ENCODE peak calls at places on chromosomes 1 and 21, in five cellular contexts. One of them, this sample, is unnamed.

GRCh38 chr1:240109920-240110685 is 18.4 kb downstream of the FMN2 start:
- DNase-seq in PC-9: no peak
- DNase-seq in upper lobe of right lung: no peak
- DNase-seq in AG10803: no peak
- DNase-seq in GM23338: no peak
- DNase-seq in this sample: no peak

GRCh38 chr1:219582310-219582709 is 30.6 kb downstream of the ZC3H11B start:
- DNase-seq in PC-9: no peak
- DNase-seq in upper lobe of right lung: no peak
- DNase-seq in AG10803: peak; percentile 26
- DNase-seq in GM23338: no peak
- DNase-seq in this sample: no peak

GRCh38 chr1:102529446-102529845 is 532.7 kb upstream of the OLFM3 start:
- DNase-seq in PC-9: no peak
- DNase-seq in upper lobe of right lung: no peak
- DNase-seq in AG10803: no peak
- DNase-seq in GM23338: no peak
- DNase-seq in this sample: no peak

GRCh38 chr1:19028110-19028509 is 71.6 kb upstream of the IFFO2 start:
- DNase-seq in PC-9: no peak
- DNase-seq in upper lobe of right lung: no peak
- DNase-seq in AG10803: no peak
- DNase-seq in GM23338: peak; percentile 58
- DNase-seq in this sample: no peak

GRCh38 chr1:209406111-209406654 is 177.3 kb upstream of the CAMK1G start:
- DNase-seq in PC-9: no peak
- DNase-seq in upper lobe of right lung: no peak
- DNase-seq in AG10803: peak; percentile 44
- DNase-seq in GM23338: peak; percentile 22
- DNase-seq in this sample: no peak

GRCh38 chr1:14615539-14616218 is 17.2 kb downstream of the KAZN start:
- DNase-seq in PC-9: no peak
- DNase-seq in upper lobe of right lung: no peak
- DNase-seq in AG10803: no peak
- DNase-seq in GM23338: no peak
- DNase-seq in this sample: no peak

GRCh38 chr1:24886241-24886640 is 43.8 kb downstream of the RUNX3 start:
- DNase-seq in PC-9: no peak
- DNase-seq in upper lobe of right lung: no peak
- DNase-seq in AG10803: no peak
- DNase-seq in GM23338: no peak
- DNase-seq in this sample: no peak

GRCh38 chr1:72601035-72601674 is 318.8 kb upstream of the NEGR1 start:
- DNase-seq in PC-9: no peak
- DNase-seq in upper lobe of right lung: no peak
- DNase-seq in AG10803: no peak
- DNase-seq in GM23338: no peak
- DNase-seq in this sample: no peak

GRCh38 chr1:239706245-239706892 is 320.0 kb downstream of the CHRM3 start:
- DNase-seq in PC-9: no peak
- DNase-seq in upper lobe of right lung: no peak
- DNase-seq in AG10803: no peak
- DNase-seq in GM23338: peak; percentile 33
- DNase-seq in this sample: no peak

GRCh38 chr1:52296345-52296744 is 69.7 kb downstream of the CC2D1B start:
- DNase-seq in PC-9: peak; percentile 3
- DNase-seq in upper lobe of right lung: no peak
- DNase-seq in AG10803: peak; percentile 64
- DNase-seq in GM23338: peak; percentile 69
- DNase-seq in this sample: peak; percentile 5

GRCh38 chr1:169568497-169568896 is 17.8 kb downstream of the F5 start:
- DNase-seq in PC-9: no peak
- DNase-seq in upper lobe of right lung: no peak
- DNase-seq in AG10803: no peak
- DNase-seq in GM23338: no peak
- DNase-seq in this sample: no peak

GRCh38 chr1:212814548-212814947 is 22.9 kb downstream of the TATDN3 start:
- DNase-seq in PC-9: no peak
- DNase-seq in upper lobe of right lung: no peak
- DNase-seq in AG10803: no peak
- DNase-seq in GM23338: peak; percentile 34
- DNase-seq in this sample: no peak

GRCh38 chr1:28370220-28371010 is 875 bp downstream of the PHACTR4 start:
- DNase-seq in PC-9: no peak
- DNase-seq in upper lobe of right lung: no peak
- DNase-seq in AG10803: peak; percentile 41
- DNase-seq in GM23338: peak; percentile 56
- DNase-seq in this sample: no peak

GRCh38 chr1:218069180-218069579 is 215.9 kb upstream of the RRP15 start:
- DNase-seq in PC-9: no peak
- DNase-seq in upper lobe of right lung: no peak
- DNase-seq in AG10803: no peak
- DNase-seq in GM23338: no peak
- DNase-seq in this sample: no peak

GRCh38 chr1:25253911-25254310 is 6.7 kb upstream of the RSRP1 start:
- DNase-seq in PC-9: no peak
- DNase-seq in upper lobe of right lung: no peak
- DNase-seq in AG10803: peak; percentile 77
- DNase-seq in GM23338: peak; percentile 48
- DNase-seq in this sample: no peak

GRCh38 chr1:1434131-1434811 is 1.2 kb upstream of the VWA1 start:
- DNase-seq in PC-9: peak; percentile 24
- DNase-seq in upper lobe of right lung: peak; percentile 88
- DNase-seq in AG10803: no peak
- DNase-seq in GM23338: peak; percentile 72
- DNase-seq in this sample: no peak

GRCh38 chr1:118821801-118822200 is 166.3 kb downstream of the TBX15 start:
- DNase-seq in PC-9: no peak
- DNase-seq in upper lobe of right lung: no peak
- DNase-seq in AG10803: peak; percentile 46
- DNase-seq in GM23338: no peak
- DNase-seq in this sample: no peak

GRCh38 chr1:69929278-69930057 is 275.9 kb downstream of the LRRC40 start:
- DNase-seq in PC-9: peak; percentile 3
- DNase-seq in upper lobe of right lung: no peak
- DNase-seq in AG10803: peak; percentile 20
- DNase-seq in GM23338: no peak
- DNase-seq in this sample: no peak

GRCh38 chr1:225410036-225410435 is 17.8 kb downstream of the LBR start:
- DNase-seq in PC-9: no peak
- DNase-seq in upper lobe of right lung: no peak
- DNase-seq in AG10803: no peak
- DNase-seq in GM23338: no peak
- DNase-seq in this sample: no peak

DNA sequence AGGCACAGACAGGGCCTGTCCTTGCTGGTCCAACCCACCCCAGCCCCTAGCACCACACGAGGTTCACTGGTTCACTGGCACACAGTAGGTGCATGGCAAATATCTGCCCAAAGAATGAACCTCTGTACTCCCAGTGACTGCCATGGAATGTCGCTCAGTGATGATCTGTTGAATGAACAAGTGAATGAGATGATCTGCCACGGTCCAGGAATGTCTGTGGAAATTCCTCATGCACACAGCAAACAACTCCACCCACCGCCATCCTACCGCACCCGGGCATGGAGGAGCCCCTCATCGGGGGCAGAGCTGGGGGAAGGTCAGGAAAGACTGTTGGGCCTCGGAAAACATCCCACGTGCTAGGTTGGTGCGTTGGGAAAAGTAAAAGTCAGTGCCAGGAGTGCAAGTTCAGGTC is 1.7 kb downstream of the HSPG2 start:
- DNase-seq in PC-9: no peak
- DNase-seq in upper lobe of right lung: no peak
- DNase-seq in AG10803: peak; percentile 79
- DNase-seq in GM23338: no peak
- DNase-seq in this sample: no peak
- H3K4me3 ChIP-seq in PC-9: no peak overlapping the region
- H3K4me3 ChIP-seq in upper lobe of right lung: peak overlapping the region; percentile 70
- H3K4me3 ChIP-seq in AG10803: peak overlapping the region; percentile 96
- H3K4me3 ChIP-seq in GM23338: peak overlapping the region; percentile 79
- H3K4me3 ChIP-seq in this sample: peak overlapping the region; percentile 64

GRCh38 chr21:35579520-35580293 is 480.6 kb downstream of the SETD4 start:
- DNase-seq in PC-9: no peak
- DNase-seq in upper lobe of right lung: no peak
- DNase-seq in AG10803: no peak
- DNase-seq in GM23338: no peak
- DNase-seq in this sample: no peak

GRCh38 chr21:35578831-35579470 is 481.4 kb downstream of the SETD4 start:
- DNase-seq in PC-9: no peak
- DNase-seq in upper lobe of right lung: no peak
- DNase-seq in AG10803: peak; percentile 52
- DNase-seq in GM23338: no peak
- DNase-seq in this sample: no peak

GRCh38 chr21:35575280-35575915 is 484.9 kb downstream of the SETD4 start:
- DNase-seq in PC-9: no peak
- DNase-seq in upper lobe of right lung: no peak
- DNase-seq in AG10803: peak; percentile 80
- DNase-seq in GM23338: no peak
- DNase-seq in this sample: no peak

GRCh38 chr21:35581640-35582039 is 478.7 kb downstream of the SETD4 start:
- DNase-seq in PC-9: no peak
- DNase-seq in upper lobe of right lung: no peak
- DNase-seq in AG10803: no peak
- DNase-seq in GM23338: no peak
- DNase-seq in this sample: no peak

GRCh38 chr21:35578350-35578782 is 482.0 kb downstream of the SETD4 start:
- DNase-seq in PC-9: no peak
- DNase-seq in upper lobe of right lung: no peak
- DNase-seq in AG10803: peak; percentile 93
- DNase-seq in GM23338: no peak
- DNase-seq in this sample: peak; percentile 56
- TF ChIP-seq CTCF in PC-9: no peak
- TF ChIP-seq CTCF in upper lobe of right lung: no peak
- TF ChIP-seq CTCF in AG10803: no peak
- TF ChIP-seq CTCF in GM23338: no peak
- TF ChIP-seq CTCF in this sample: no peak

GRCh38 chr1:55720243-55720642 is 505.1 kb upstream of the USP24 start:
- DNase-seq in PC-9: no peak
- DNase-seq in upper lobe of right lung: peak; percentile 71
- DNase-seq in AG10803: peak; percentile 79
- DNase-seq in GM23338: no peak
- DNase-seq in this sample: no peak

GRCh38 chr1:55727010-55727409 is 511.8 kb upstream of the USP24 start:
- DNase-seq in PC-9: peak; percentile 77
- DNase-seq in upper lobe of right lung: no peak
- DNase-seq in AG10803: peak; percentile 91
- DNase-seq in GM23338: no peak
- DNase-seq in this sample: no peak

GRCh38 chr1:55723001-55723400 is 507.8 kb upstream of the USP24 start:
- DNase-seq in PC-9: no peak
- DNase-seq in upper lobe of right lung: no peak
- DNase-seq in AG10803: no peak
- DNase-seq in GM23338: no peak
- DNase-seq in this sample: no peak

GRCh38 chr1:55724551-55725325 is 509.6 kb upstream of the USP24 start:
- DNase-seq in PC-9: no peak
- DNase-seq in upper lobe of right lung: no peak
- DNase-seq in AG10803: peak; percentile 97
- DNase-seq in GM23338: no peak
- DNase-seq in this sample: no peak

DNA sequence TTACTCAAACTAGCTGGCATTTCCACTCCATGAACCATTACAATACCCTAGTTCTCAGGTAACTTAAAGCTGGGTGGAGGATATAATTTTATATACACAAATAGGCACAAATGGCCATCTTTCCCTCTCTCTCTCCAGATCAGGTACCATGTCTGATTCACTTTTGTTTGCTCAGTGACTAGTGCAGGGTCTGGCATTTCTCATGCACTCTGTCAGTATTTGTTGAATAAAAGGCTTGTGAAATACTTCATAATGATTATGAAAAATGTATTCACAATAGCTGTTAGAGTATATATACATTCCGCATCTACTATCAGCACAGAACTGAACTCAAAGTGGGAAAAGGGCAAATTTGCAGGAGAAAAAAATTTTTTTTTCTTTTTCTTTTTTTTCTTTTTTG is 510.2 kb upstream of the USP24 start:
- DNase-seq in PC-9: peak; percentile 37
- DNase-seq in upper lobe of right lung: no peak
- DNase-seq in AG10803: no peak
- DNase-seq in GM23338: no peak
- DNase-seq in this sample: no peak
- H3K4me3 ChIP-seq in PC-9: no peak overlapping the region
- H3K4me3 ChIP-seq in upper lobe of right lung: no peak overlapping the region
- H3K4me3 ChIP-seq in AG10803: no peak overlapping the region
- H3K4me3 ChIP-seq in GM23338: no peak overlapping the region
- H3K4me3 ChIP-seq in this sample: no peak overlapping the region

GRCh38 chr21:36609654-36610053 is 89.3 kb upstream of the SIM2 start:
- DNase-seq in PC-9: no peak
- DNase-seq in upper lobe of right lung: no peak
- DNase-seq in AG10803: no peak
- DNase-seq in GM23338: no peak
- DNase-seq in this sample: no peak

GRCh38 chr21:36608251-36608650 is 90.7 kb upstream of the SIM2 start:
- DNase-seq in PC-9: no peak
- DNase-seq in upper lobe of right lung: no peak
- DNase-seq in AG10803: no peak
- DNase-seq in GM23338: no peak
- DNase-seq in this sample: no peak

GRCh38 chr21:36606983-36607325 is 92.0 kb upstream of the SIM2 start:
- DNase-seq in PC-9: no peak
- DNase-seq in upper lobe of right lung: no peak
- DNase-seq in AG10803: no peak
- DNase-seq in GM23338: no peak
- DNase-seq in this sample: no peak

GRCh38 chr21:36603221-36603620 is 95.7 kb upstream of the SIM2 start:
- DNase-seq in PC-9: no peak
- DNase-seq in upper lobe of right lung: no peak
- DNase-seq in AG10803: no peak
- DNase-seq in GM23338: no peak
- DNase-seq in this sample: no peak

GRCh38 chr21:36606292-36606982 is 92.5 kb upstream of the SIM2 start:
- DNase-seq in PC-9: no peak
- DNase-seq in upper lobe of right lung: no peak
- DNase-seq in AG10803: no peak
- DNase-seq in GM23338: peak; percentile 35
- DNase-seq in this sample: no peak
- TF ChIP-seq CTCF in PC-9: no peak
- TF ChIP-seq CTCF in upper lobe of right lung: no peak
- TF ChIP-seq CTCF in AG10803: no peak
- TF ChIP-seq CTCF in GM23338: peak; percentile 32
- TF ChIP-seq CTCF in this sample: no peak

GRCh38 chr21:41215856-41216408 is 48.0 kb downstream of the BACE2 start:
- DNase-seq in PC-9: no peak
- DNase-seq in upper lobe of right lung: no peak
- DNase-seq in AG10803: no peak
- DNase-seq in GM23338: no peak
- DNase-seq in this sample: no peak
- H3K4me3 ChIP-seq in PC-9: no peak overlapping the region
- H3K4me3 ChIP-seq in upper lobe of right lung: no peak overlapping the region
- H3K4me3 ChIP-seq in AG10803: no peak overlapping the region
- H3K4me3 ChIP-seq in GM23338: no peak overlapping the region
- H3K4me3 ChIP-seq in this sample: no peak overlapping the region

This sample was measured in kidney epithelial cell.